ENCODE peak calls at places on chromosomes 7 and 10, in nine cellular contexts. V is body of pancreas; P is A549; N is CD8-positive, alpha-beta T cell; O is PC-9; M is right lobe of liver; H is hepatocyte; L is brain microvascular endothelial cell; J is astrocyte of the spinal cord. W is an unnamed sample.

GRCh38 chr7:6453737-6454136 is 6.0 kb upstream of the DAGLB start:
- DNase-seq in M (no peak), N (no peak), P (peak; percentile 84), H (peak; percentile 21), L (peak; percentile 81), O (peak; percentile 29), V (no peak), J (peak; percentile 70), W (peak; percentile 52)

GRCh38 chr7:157949711-157950110 is 612.9 kb downstream of the DNAJB6 start:
- DNase-seq in N (no peak), P (peak; percentile 5), H (no peak), O (no peak), M (no peak), J (peak; percentile 2), V (no peak), L (no peak), W (no peak)

GRCh38 chr10:95964786-95965185 is 57.0 kb downstream of the CC2D2B start:
- DNase-seq in N (no peak), J (no peak), P (no peak), O (no peak), V (no peak), L (no peak), M (no peak), H (no peak), W (peak; percentile 11)

GRCh38 chr7:2198760-2199159 is 34.0 kb downstream of the MAD1L1 start:
- DNase-seq in J (no peak), L (no peak), H (no peak), O (no peak), V (no peak), M (no peak), P (no peak), N (no peak), W (no peak)

GRCh38 chr10:131972474-131973071 is 9.2 kb downstream of the BNIP3 start:
- DNase-seq in P (no peak), J (peak; percentile 46), M (peak; percentile 47), L (peak; percentile 42), O (no peak), N (no peak), V (peak; percentile 61), H (no peak), W (peak; percentile 59)

GRCh38 chr10:27242951-27243551 is 2.5 kb upstream of the ACBD5 start:
- DNase-seq in L (peak; percentile 38), M (peak; percentile 56), J (peak; percentile 69), H (peak; percentile 78), P (peak; percentile 83), V (peak; percentile 63), N (peak; percentile 32), O (peak; percentile 24), W (peak; percentile 79)

GRCh38 chr7:40372031-40372430 is 237.2 kb downstream of the SUGCT start:
- DNase-seq in L (no peak), H (no peak), J (no peak), N (no peak), M (no peak), O (no peak), V (no peak), P (no peak), W (no peak)

GRCh38 chr10:93826355-93826754 is 67.4 kb upstream of the SLC35G1 start:
- DNase-seq in J (peak; percentile 43), V (no peak), O (no peak), H (no peak), P (no peak), L (peak; percentile 18), M (no peak), N (no peak), W (no peak)

GRCh38 chr10:103982639-103983038 is 15.7 kb downstream of the SLK start:
- DNase-seq in L (no peak), H (no peak), P (peak; percentile 61), N (no peak), M (no peak), O (no peak), V (no peak), J (no peak), W (peak; percentile 18)

GRCh38 chr7:97859606-97860204 is 12.5 kb downstream of the ASNS start:
- DNase-seq in M (no peak), P (no peak), H (no peak), V (no peak), N (no peak), O (no peak), L (no peak), J (no peak), W (no peak)

GRCh38 chr10:62763155-62763554 is 41.4 kb upstream of the ADO start:
- DNase-seq in V (no peak), M (no peak), O (no peak), J (no peak), L (no peak), H (no peak), P (no peak), N (no peak), W (peak; percentile 29)

GRCh38 chr7:147419001-147419400 is 1171.6 kb upstream of the C7orf33 start:
- DNase-seq in O (no peak), N (no peak), V (no peak), L (no peak), H (no peak), J (peak; percentile 23), P (no peak), M (no peak), W (no peak)

GRCh38 chr7:8480466-8480865 is 47.1 kb downstream of the NXPH1 start:
- DNase-seq in L (no peak), P (no peak), J (peak; percentile 30), H (no peak), O (no peak), V (no peak), M (no peak), N (no peak), W (no peak)

GRCh38 chr7:157506268-157506667 is 169.5 kb downstream of the DNAJB6 start:
- DNase-seq in P (no peak), L (no peak), J (no peak), N (no peak), V (no peak), M (no peak), O (no peak), H (no peak), W (no peak)

GRCh38 chr7:117478796-117479479 is 887 bp upstream of the CFTR start:
- DNase-seq in L (no peak), P (no peak), N (no peak), H (peak; percentile 24), V (no peak), O (no peak), J (no peak), M (no peak), W (no peak)

GRCh38 chr7:117480978-117481377 is 1.2 kb downstream of the CFTR start:
- DNase-seq in J (no peak), H (peak; percentile 28), M (no peak), V (no peak), O (no peak), N (no peak), P (peak; percentile 10), L (no peak), W (no peak)

GRCh38 chr7:117484988-117485655 is 5.3 kb downstream of the CFTR start:
- DNase-seq in H (no peak), M (no peak), J (no peak), V (no peak), O (no peak), N (no peak), L (no peak), P (no peak), W (no peak)

DNA sequence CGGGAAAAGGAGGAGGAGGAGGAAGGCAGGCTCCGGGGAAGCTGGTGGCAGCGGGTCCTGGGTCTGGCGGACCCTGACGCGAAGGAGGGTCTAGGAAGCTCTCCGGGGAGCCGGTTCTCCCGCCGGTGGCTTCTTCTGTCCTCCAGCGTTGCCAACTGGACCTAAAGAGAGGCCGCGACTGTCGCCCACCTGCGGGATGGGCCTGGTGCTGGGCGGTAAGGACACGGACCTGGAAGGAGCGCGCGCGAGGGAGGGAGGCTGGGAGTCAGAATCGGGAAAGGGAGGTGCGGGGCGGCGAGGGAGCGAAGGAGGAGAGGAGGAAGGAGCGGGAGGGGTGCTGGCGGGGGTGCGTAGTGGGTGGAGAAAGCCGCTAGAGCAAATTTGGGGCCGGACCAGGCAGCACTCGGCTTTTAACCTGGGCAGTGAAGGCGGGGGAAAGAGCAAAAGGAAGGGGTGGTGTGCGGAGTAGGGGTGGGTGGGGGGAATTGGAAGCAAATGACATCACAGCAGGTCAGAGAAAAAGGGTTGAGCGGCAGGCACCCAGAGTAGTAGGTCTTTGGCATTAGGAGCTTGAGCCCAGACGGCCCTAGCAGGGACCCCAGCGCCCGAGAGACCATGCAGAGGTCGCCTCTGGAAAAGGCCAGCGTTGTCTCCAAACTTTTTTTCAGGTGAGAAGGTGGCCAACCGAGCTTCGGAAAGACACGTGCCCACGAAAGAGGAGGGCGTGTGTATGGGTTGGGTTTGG is at the start of gene CFTR:
- DNase-seq in L (no peak), P (peak; percentile 5), N (no peak), M (peak; percentile 22), O (no peak), J (no peak), H (peak; percentile 49), V (peak; percentile 69), W (no peak)
- H3K4me3 ChIP-seq in L (peak within 1 kb of the TSS; percentile 52), P (peak within 1 kb of the TSS; percentile 47), N (no peak within 1 kb of the TSS), M (peak within 1 kb of the TSS; percentile 28), O (no peak within 1 kb of the TSS), J (peak within 1 kb of the TSS; percentile 42), H (peak within 1 kb of the TSS; percentile 73), V (peak within 1 kb of the TSS; percentile 31), W (peak within 1 kb of the TSS; percentile 25)

DNA sequence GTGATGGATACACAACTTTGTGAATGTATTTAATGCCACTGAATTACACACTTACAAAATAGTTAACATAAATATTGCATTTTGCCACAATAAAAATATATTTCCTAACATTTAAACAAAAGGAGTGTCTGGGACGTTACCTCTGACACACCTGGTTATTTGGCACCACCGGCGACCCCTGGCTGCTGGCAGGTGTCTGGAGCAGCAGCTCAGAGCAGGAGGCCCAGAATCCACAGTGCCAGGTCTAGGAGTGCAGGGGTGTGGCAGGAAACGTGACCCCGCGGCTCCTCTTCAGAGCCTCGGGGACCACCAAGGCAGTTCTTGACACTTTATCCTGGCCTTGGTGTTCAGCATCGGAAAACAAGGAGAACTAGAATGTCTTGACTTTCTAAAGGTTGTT is 46.3 kb downstream of the MGMT start:
- DNase-seq in P (no peak), H (no peak), O (no peak), V (no peak), M (no peak), L (no peak), J (no peak), N (no peak), W (no peak)
- TF ChIP-seq CTCF in P (no peak), H (peak; percentile 2), O (no peak), V (no peak), M (no peak), L (no peak), J (no peak), N (no peak), W (no peak)

GRCh38 chr7:130566168-130566897 is 74.4 kb downstream of the MEST start:
- DNase-seq in J (peak; percentile 32), N (no peak), H (peak; percentile 9), L (peak; percentile 94), P (no peak), O (no peak), M (peak; percentile 48), V (no peak), W (peak; percentile 99)
- H3K4me3 ChIP-seq in J (no peak overlapping the region), N (no peak overlapping the region), H (no peak overlapping the region), L (no peak overlapping the region), P (no peak overlapping the region), O (no peak overlapping the region), M (no peak overlapping the region), V (no peak overlapping the region), W (no peak overlapping the region)

DNA sequence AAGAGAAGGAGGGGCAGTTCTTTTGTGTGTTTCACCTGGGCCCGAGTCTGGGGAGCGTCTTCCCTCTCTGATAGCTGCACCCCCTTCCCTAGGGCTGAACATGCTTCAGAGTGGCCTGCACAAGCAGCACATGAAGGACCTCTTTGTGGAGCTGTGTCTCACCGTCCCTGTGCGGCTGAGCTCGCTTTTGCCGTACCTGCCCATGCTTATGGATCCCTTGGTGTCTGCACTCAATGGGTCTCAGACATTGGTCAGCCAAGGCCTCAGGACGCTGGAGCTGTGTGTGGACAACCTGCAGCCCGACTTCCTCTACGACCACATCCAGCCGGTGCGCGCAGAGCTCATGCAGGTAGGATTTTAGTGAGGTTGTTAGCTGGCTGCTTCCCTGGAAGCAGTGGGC is 39.0 kb downstream of the TRRAP start:
- DNase-seq in M (no peak), J (no peak), V (no peak), O (no peak), H (no peak), L (no peak), P (no peak), N (no peak), W (no peak)
- TF ChIP-seq CTCF in M (no peak), J (no peak), V (no peak), O (no peak), H (no peak), L (no peak), P (no peak), N (no peak), W (no peak)

W was measured in fibroblast of pulmonary artery.